ENCODE peak calls at places on chromosomes 12 and 14, in five cellular contexts. K is suprapubic skin, Y is transverse colon, C is HCT116, D is H1. G is an unnamed sample.

GRCh38 chr12:17278946-17279345 is 673.0 kb upstream of the LMO3 start:
- DNase-seq in Y (no peak), D (no peak), K (no peak), C (no peak), G (no peak)

GRCh38 chr12:121992059-121992879 is 29.4 kb upstream of the BCL7A start:
- DNase-seq in Y (no peak), C (no peak), K (no peak), D (no peak), G (no peak)

GRCh38 chr12:42143401-42144173 is 1.1 kb downstream of the GXYLT1 start:
- DNase-seq in K (no peak), Y (no peak), C (no peak), D (no peak), G (no peak)

GRCh38 chr12:122934722-122935121 is 31.5 kb downstream of the ABCB9 start:
- DNase-seq in K (no peak), D (no peak), Y (no peak), C (no peak), G (no peak)

GRCh38 chr14:21933681-21934080 is 260.1 kb upstream of the OR4E1 start:
- DNase-seq in C (no peak), K (no peak), D (no peak), Y (no peak), G (no peak)

GRCh38 chr14:99134333-99135046 is 137.5 kb downstream of the BCL11B start:
- DNase-seq in Y (no peak), D (no peak), K (no peak), C (no peak), G (no peak)

GRCh38 chr12:68334136-68334535 is 2.0 kb upstream of the MDM1 start:
- DNase-seq in D (no peak), K (no peak), Y (peak; percentile 36), C (no peak), G (no peak)

GRCh38 chr14:99773496-99774203 is 19.6 kb upstream of the EML1 start:
- DNase-seq in K (no peak), D (no peak), Y (no peak), C (no peak), G (no peak)

DNA sequence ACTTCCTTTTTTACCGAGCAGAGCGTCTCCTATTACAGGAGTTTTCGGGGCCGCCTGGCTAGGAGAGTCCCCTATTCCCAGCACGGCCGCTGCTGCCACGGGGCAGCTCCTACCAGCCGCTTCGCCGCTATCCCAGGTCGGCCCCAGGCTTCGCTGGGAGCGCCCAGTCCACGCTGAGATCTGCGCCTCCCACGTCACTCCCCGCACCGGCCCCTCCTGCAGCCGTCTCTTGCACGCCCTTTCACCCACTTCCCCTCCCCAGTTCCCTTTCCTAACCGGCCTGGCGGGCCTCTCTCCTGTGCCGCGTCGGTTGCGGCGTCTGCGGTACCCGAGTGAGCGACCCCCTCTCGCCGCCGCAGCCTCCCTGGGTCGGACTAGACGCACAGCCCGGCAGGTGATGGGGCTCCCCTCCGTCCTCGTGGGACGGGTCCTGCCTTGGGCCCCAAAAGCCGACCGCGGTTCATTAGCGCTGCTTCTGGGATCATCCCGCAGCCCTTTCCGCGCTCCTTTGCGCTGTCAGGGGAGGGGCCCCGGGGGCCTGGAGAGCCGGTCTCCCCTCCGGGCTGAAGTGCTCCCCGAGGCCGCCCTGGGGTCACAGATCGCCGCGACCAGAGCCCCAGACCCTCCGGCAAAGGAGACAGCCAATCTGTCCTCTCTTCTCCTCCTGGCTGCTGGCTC is 1318.4 kb downstream of the TMEM121 start:
- DNase-seq in C (no peak), Y (peak; percentile 90), D (no peak), K (peak; percentile 82), G (no peak)
- TF ChIP-seq POLR2AphosphoS5 in C (no peak), Y (peak; percentile 43), D (no peak), K (no peak), G (no peak)

GRCh38 chr12:85273411-85274075 is 6.5 kb upstream of the ALX1 start:
- DNase-seq in K (no peak), D (no peak), Y (no peak), C (no peak), G (no peak)
- TF ChIP-seq POLR2AphosphoS5 in K (no peak), D (no peak), Y (no peak), C (no peak), G (no peak)

GRCh38 chr12:65497645-65498044 is 219.2 kb downstream of the MSRB3 start:
- DNase-seq in D (no peak), Y (no peak), K (no peak), C (no peak), G (no peak)
- TF ChIP-seq POLR2AphosphoS5 in D (no peak), Y (no peak), K (no peak), C (no peak), G (no peak)

GRCh38 chr14:55518391-55518790 is 61.6 kb upstream of the KTN1 start:
- DNase-seq in K (no peak), Y (no peak), C (no peak), D (no peak), G (no peak)

GRCh38 chr14:55512421-55512820 is 67.6 kb upstream of the KTN1 start:
- DNase-seq in D (no peak), Y (no peak), C (no peak), K (no peak), G (no peak)

GRCh38 chr14:55516776-55517175 is 63.2 kb upstream of the KTN1 start:
- DNase-seq in Y (no peak), D (no peak), C (no peak), K (no peak), G (no peak)

GRCh38 chr14:55513491-55513890 is 66.5 kb upstream of the KTN1 start:
- DNase-seq in D (no peak), K (no peak), Y (no peak), C (no peak), G (no peak)

DNA sequence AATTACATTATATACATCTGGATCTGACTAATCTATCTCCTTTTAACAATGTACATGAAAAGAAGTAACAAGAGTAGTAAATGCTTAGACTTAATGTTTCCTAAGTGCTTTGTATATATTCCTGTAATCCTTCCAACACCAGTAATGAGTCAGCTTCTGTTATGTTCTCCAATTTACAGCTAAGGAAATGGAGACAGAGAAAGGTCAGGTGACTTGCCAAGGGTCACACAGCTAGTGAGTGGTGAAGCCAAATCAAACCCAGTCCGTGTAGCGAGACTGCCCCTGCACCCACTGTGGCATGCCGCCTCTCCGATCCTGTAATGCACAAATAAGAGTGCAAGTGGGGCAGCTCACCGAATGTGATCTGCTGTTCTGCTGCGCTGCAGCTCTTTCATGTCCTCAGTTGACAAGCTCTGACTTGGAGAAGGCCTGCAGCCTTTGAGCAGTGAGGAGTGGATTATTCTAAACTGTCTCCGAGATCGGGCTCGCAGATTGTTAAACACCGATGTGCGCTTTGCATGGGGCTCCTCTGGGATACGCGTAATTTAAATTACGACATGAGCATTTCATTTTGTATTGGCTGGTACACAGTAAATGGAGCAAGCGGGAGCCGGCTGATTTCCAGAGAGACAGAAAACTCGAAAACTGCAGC is 65.1 kb upstream of the KTN1 start:
- DNase-seq in D (no peak), C (peak; percentile 16), K (no peak), Y (no peak), G (no peak)
- TF ChIP-seq POLR2AphosphoS5 in D (no peak), C (no peak), K (no peak), Y (no peak), G (no peak)

GRCh38 chr12:50005150-50005549 is 20.1 kb downstream of the RACGAP1 start:
- DNase-seq in Y (no peak), K (no peak), D (no peak), C (no peak), G (no peak)

GRCh38 chr12:50003595-50003994 is 21.7 kb downstream of the RACGAP1 start:
- DNase-seq in K (no peak), C (no peak), D (no peak), Y (no peak), G (no peak)

GRCh38 chr12:50006266-50006665 is 19.0 kb downstream of the RACGAP1 start:
- DNase-seq in D (no peak), K (no peak), Y (no peak), C (no peak), G (no peak)

GRCh38 chr12:50004696-50005095 is 20.6 kb downstream of the RACGAP1 start:
- DNase-seq in D (no peak), K (no peak), C (no peak), Y (no peak), G (no peak)

DNA sequence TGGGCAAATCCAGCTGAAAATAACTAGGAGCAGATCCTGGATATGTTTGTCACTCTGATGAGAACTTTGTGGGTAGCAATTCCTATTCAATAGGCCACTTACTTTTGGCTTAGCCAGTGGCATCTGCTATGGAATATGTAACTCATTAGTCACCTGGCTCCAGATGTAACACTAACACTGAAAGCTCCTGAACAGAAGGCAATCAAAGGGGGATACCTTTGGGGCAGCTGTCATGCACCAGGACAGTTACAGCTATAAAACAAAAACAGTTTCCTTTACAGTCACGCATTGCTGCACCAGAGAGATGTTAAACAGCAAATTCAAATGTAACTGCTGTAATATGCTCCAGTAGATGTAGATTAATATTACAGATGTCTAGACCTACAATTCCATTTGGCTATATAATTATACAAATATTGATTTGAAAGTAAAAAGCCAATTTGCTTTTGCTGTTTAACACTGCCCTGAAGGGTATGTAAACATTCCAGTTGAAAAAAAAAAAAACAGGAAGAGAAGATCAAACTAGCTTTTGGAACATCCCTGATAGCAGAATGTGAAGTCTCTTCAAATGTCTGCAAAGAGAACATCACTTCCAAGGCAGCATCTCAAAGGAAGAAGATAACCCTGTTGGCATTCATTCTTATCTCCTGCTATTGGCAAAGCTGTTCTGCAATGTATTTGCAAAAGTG is 18.4 kb downstream of the RACGAP1 start:
- DNase-seq in K (no peak), C (no peak), Y (no peak), D (no peak), G (no peak)
- TF ChIP-seq POLR2AphosphoS5 in K (no peak), C (no peak), Y (no peak), D (no peak), G (no peak)

GRCh38 chr12:59695379-59695778 is 99.5 kb downstream of the SLC16A7 start:
- DNase-seq in D (no peak), Y (no peak), K (no peak), C (no peak), G (no peak)

GRCh38 chr12:59689776-59690175 is 93.9 kb downstream of the SLC16A7 start:
- DNase-seq in Y (no peak), C (no peak), D (no peak), K (no peak), G (no peak)
- TF ChIP-seq POLR2AphosphoS5 in Y (no peak), C (no peak), D (no peak), K (no peak), G (no peak)

G was measured in SK-N-MC.